ENCODE peak calls at places on chromosomes 7 and 10, in eight cellular contexts. D is MM.1S; E is CD8-positive, alpha-beta T cell; Q is mammary epithelial cell; T is GM23248; S is tibial nerve; L is tibial artery; B is heart right ventricle. K is an unnamed sample.

GRCh38 chr7:84568786-84569185 is 374.2 kb upstream of the SEMA3A start:
- DNase-seq in T (peak; percentile 9), Q (no peak), L (no peak), E (no peak), B (no peak), S (no peak), D (no peak), K (no peak)

GRCh38 chr7:2247141-2247985 is 5.3 kb downstream of the NUDT1 start:
- DNase-seq in T (peak; percentile 62), E (no peak), B (peak; percentile 39), Q (no peak), L (no peak), S (no peak), D (no peak), K (no peak)

GRCh38 chr7:7808156-7808555 is 89.7 kb upstream of the RPA3 start:
- DNase-seq in L (no peak), S (no peak), T (peak; percentile 64), D (no peak), B (no peak), Q (peak; percentile 21), E (no peak), K (no peak)

GRCh38 chr10:70267161-70267933 is 16.5 kb downstream of the NPFFR1 start:
- DNase-seq in S (no peak), T (peak; percentile 98), L (peak; percentile 53), D (no peak), E (no peak), B (no peak), Q (peak; percentile 97), K (peak; percentile 71)

GRCh38 chr10:33801705-33802104 is 467.2 kb upstream of the NRP1 start:
- DNase-seq in T (no peak), Q (peak; percentile 58), D (no peak), S (no peak), B (no peak), L (no peak), E (no peak), K (no peak)

GRCh38 chr10:92594194-92594593 is 1.3 kb downstream of the KIF11 start:
- DNase-seq in D (peak; percentile 29), L (no peak), E (no peak), B (no peak), T (peak; percentile 40), S (no peak), Q (peak; percentile 9), K (peak; percentile 7)

GRCh38 chr7:94064541-94065191 is 60.5 kb upstream of the BET1 start:
- DNase-seq in T (peak; percentile 35), D (no peak), S (no peak), E (no peak), B (no peak), Q (no peak), L (no peak), K (no peak)

GRCh38 chr7:48101880-48102448 is 12.9 kb downstream of the UPP1 start:
- DNase-seq in S (no peak), D (no peak), T (no peak), Q (no peak), E (no peak), L (no peak), B (no peak), K (no peak)

GRCh38 chr7:123738356-123738755 is 10.4 kb downstream of the WASL start:
- DNase-seq in B (no peak), E (no peak), Q (no peak), L (no peak), S (no peak), D (no peak), T (no peak), K (peak; percentile 90)

GRCh38 chr7:1529383-1530116 is 952 bp upstream of the MAFK start:
- DNase-seq in T (no peak), Q (no peak), B (peak; percentile 20), D (no peak), L (no peak), E (no peak), S (no peak), K (no peak)

DNA sequence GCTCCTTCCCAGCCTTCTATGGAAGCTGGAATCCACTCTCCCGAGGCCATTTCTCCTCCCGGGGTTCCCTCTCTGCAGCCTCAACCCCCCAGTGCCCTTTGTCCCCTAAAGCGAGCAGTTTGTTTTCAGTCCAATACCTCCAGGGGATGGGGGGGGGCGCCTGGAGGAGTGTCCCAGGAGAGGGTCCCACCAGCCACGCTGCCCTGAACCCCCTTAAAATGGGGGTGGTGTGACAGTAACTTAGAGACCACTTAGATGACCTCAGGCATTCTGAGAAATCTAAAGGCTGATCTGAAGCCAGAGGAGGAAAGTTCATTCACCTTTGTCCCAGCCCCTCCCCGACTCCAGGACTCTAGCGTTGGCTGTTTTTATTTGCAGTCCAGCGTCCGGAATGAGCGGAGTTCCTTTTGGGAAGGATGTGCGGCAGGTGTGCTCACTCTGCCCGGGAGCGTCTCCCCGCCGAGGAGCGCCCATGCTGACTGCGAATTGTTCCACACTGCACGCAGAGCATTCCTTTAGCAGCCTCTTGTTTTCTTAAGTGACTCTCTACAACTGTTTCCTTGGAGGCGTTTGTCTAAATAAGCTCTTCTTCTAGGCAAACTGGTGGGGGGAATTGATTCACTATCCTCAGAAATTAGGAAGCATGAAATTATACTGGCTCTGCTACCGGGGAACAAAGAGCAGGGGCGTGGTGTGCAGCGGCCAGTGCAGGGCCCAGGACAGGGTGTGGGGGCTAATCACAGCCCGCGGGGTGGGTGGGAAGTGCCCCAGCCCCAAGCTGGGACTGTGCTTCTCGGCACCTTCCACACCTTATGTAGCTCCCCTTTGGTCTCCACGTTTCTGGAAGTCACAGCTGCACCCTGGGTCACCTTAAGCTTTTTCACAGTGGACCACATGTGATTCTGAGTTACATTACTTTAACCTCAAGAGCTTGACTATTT is 46.3 kb downstream of the SYPL1 start:
- DNase-seq in S (no peak), B (no peak), Q (peak; percentile 45), T (peak; percentile 72), E (no peak), D (no peak), L (no peak), K (peak; percentile 84)
- H3K27ac ChIP-seq in S (peak overlapping the region; percentile 77), B (peak overlapping the region; percentile 82), Q (peak overlapping the region; percentile 85), T (peak overlapping the region; percentile 77), E (no peak overlapping the region), D (no peak overlapping the region), L (peak overlapping the region; percentile 73), K (peak overlapping the region; percentile 92)

GRCh38 chr7:150451833-150452431 is 1.5 kb downstream of the GIMAP8 start:
- DNase-seq in S (no peak), D (no peak), B (no peak), L (peak; percentile 49), E (peak; percentile 51), Q (no peak), T (no peak), K (no peak)

GRCh38 chr7:150450491-150450992 is at the start of gene GIMAP8:
- DNase-seq in E (peak; percentile 76), D (no peak), T (no peak), L (peak; percentile 55), Q (no peak), B (peak; percentile 80), S (no peak), K (peak; percentile 15)

GRCh38 chr7:150449206-150449956 is 1.0 kb upstream of the GIMAP8 start:
- DNase-seq in D (no peak), S (no peak), E (no peak), T (no peak), Q (no peak), L (no peak), B (no peak), K (no peak)

GRCh38 chr7:150453186-150453585 is 2.8 kb downstream of the GIMAP8 start:
- DNase-seq in E (peak; percentile 50), B (no peak), Q (no peak), T (no peak), D (no peak), L (no peak), S (no peak), K (no peak)

GRCh38 chr7:150451097-150451793 is 815 bp downstream of the GIMAP8 start:
- DNase-seq in B (peak; percentile 57), Q (no peak), L (peak; percentile 66), S (no peak), T (no peak), D (no peak), E (peak; percentile 82), K (peak; percentile 49)
- H3K27ac ChIP-seq in B (peak overlapping the region; percentile 93), Q (no peak overlapping the region), L (no peak overlapping the region), S (peak overlapping the region; percentile 44), T (no peak overlapping the region), D (no peak overlapping the region), E (peak overlapping the region; percentile 67), K (peak overlapping the region; percentile 20)

DNA sequence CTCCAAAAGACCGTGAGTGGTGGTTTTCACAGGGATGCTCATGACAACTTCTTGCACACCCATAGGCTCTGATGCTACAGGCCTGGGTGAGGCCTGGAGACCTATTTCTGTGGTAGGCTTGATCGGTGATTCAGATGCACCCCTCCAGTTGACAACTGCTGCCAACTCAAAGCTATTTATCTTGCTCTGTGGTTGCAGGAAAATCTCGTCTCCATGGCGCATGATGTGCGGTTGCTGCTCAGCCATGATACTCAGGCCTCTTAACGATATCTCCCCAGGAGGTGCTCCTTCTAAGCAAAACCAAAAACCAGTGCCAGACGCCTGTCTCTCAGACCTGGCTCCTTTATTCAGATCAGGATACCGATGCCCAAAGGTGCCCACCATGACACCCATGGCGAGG is 31.4 kb downstream of the C10orf90 start:
- DNase-seq in T (no peak), Q (no peak), B (no peak), S (no peak), E (no peak), L (no peak), D (no peak), K (no peak)
- H3K27ac ChIP-seq in T (no peak overlapping the region), Q (no peak overlapping the region), B (no peak overlapping the region), S (no peak overlapping the region), E (no peak overlapping the region), L (no peak overlapping the region), D (no peak overlapping the region), K (no peak overlapping the region)

DNA sequence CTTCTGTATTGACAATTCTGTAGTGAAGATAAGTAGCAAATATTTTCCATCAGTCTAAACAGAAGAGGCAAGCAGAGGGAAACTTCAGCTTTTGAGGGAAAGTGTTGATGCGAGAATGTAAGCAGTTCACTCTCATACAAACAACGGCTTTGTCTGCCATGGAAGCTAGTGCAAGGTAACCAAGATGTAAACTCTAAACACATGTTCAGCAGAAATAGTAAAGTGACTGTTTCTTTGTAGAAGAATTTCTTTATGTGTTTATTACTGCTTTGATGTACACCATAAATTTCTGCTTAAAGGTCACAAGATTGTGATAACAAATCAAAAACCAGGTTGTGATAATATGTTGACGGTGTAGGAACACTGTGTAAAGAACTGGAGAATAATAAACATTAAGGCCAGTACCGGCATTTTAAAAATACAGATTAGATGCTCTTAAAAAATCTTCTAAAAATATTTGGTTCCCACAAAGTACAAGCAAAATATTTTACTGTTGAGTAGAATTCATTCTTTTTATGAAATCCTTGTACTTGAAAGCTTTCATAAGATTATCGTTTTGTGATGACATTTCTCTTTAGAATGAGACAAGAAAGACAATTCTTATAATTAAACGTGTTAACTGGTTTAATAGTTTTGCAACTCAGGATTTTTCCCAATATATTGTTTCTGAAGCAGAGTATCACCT is 34.2 kb downstream of the SEMA3C start:
- DNase-seq in L (no peak), B (no peak), S (no peak), E (no peak), T (peak; percentile 41), Q (no peak), D (no peak), K (peak; percentile 80)
- H3K27ac ChIP-seq in L (peak overlapping the region; percentile 76), B (peak overlapping the region; percentile 56), S (peak overlapping the region; percentile 85), E (no peak overlapping the region), T (peak overlapping the region; percentile 80), Q (peak overlapping the region; percentile 80), D (no peak overlapping the region), K (no peak overlapping the region)

DNA sequence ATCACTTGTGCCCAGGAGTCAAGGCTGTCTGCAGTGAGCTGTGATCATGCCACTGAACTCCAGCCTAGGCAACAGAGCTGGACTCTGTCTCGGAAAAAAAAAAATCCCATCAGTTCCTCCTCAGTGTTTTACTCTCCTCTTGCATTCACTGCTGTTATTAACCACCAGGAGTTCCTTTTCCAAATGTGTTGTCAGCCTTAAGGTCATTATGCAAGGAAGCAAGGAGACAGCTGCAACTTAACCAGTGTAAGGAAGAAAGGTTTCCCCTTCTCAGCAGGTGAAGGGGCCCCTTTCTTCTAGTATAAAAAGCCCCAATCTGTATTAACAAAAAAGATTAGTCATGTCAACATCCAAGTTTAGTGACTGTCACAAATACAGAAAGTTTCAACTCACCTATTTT is 86.6 kb upstream of the LEP start:
- DNase-seq in L (no peak), Q (no peak), D (no peak), E (no peak), T (no peak), B (no peak), S (no peak), K (no peak)
- H3K27ac ChIP-seq in L (no peak overlapping the region), Q (no peak overlapping the region), D (no peak overlapping the region), E (no peak overlapping the region), T (no peak overlapping the region), B (no peak overlapping the region), S (no peak overlapping the region), K (no peak overlapping the region)